ENCODE peak calls at places on chromosome 2, in six cellular contexts. Q, B, P, X, E and L are unnamed samples.

GRCh38 chr2:124908411-124908810 is 883.3 kb downstream of the CNTNAP5 start:
- DNase-seq in B (no peak), P (no peak), Q (no peak), E (peak; percentile 28), X (no peak), L (peak; percentile 7)

GRCh38 chr2:69973335-69973735 is 11.9 kb upstream of the ASPRV1 start:
- DNase-seq in B (no peak), E (no peak), P (no peak), X (no peak), Q (no peak), L (peak; percentile 21)

GRCh38 chr2:71756280-71756906 is 303.0 kb downstream of the DYSF start:
- DNase-seq in X (no peak), E (peak; percentile 58), P (no peak), Q (no peak), B (no peak), L (peak; percentile 62)

GRCh38 chr2:7845332-7845731 is 836.5 kb upstream of the ID2 start:
- DNase-seq in Q (no peak), X (no peak), P (no peak), E (peak; percentile 58), B (no peak), L (no peak)

GRCh38 chr2:216673609-216674008 is 21.7 kb downstream of the IGFBP5 start:
- DNase-seq in E (no peak), X (no peak), Q (no peak), P (no peak), B (no peak), L (no peak)

GRCh38 chr2:45992746-45993475 is 304.3 kb upstream of the EPAS1 start:
- DNase-seq in E (no peak), Q (no peak), P (no peak), X (no peak), B (no peak), L (no peak)

GRCh38 chr2:230828272-230828961 is 36.3 kb upstream of the ITM2C start:
- DNase-seq in E (no peak), P (no peak), Q (no peak), B (no peak), X (no peak), L (no peak)

GRCh38 chr2:75562513-75562864 is 1.8 kb upstream of the EVA1A start:
- DNase-seq in E (no peak), P (no peak), B (no peak), Q (no peak), X (no peak), L (no peak)

GRCh38 chr2:75098856-75099255 is 100.5 kb downstream of the TACR1 start:
- DNase-seq in B (no peak), E (peak; percentile 70), P (no peak), Q (no peak), X (no peak), L (peak; percentile 10)